ENCODE peak calls at places on chromosomes 4 and X, in five cellular contexts. U is H1, Y is GM12878, G is NT2/D1, V is HepG2. M is an unnamed sample.

GRCh38 chrX:31138124-31138523 is 66.3 kb upstream of the FTHL17 start:
- DNase-seq in V (no peak), G (no peak), U (no peak), Y (no peak), M (no peak)

GRCh38 chr4:114318309-114318708 is 280.3 kb upstream of the UGT8 start:
- DNase-seq in Y (no peak), U (no peak), G (no peak), V (peak), M (no peak)

GRCh38 chr4:15963568-15963967 is 593 bp upstream of the FGFBP2 start:
- DNase-seq in U (no peak), V (no peak), Y (no peak), G (no peak), M (no peak)

GRCh38 chr4:3123201-3123671 is 48.8 kb downstream of the HTT start:
- DNase-seq in V (no peak), G (no peak), Y (no peak), U (no peak), M (no peak)

GRCh38 chr4:951186-951585 is 18.9 kb downstream of the TMEM175 start:
- DNase-seq in V (no peak), G (no peak), Y (no peak), U (no peak), M (no peak)

GRCh38 chrX:8179653-8180052 is 8.6 kb upstream of the VCX2 start:
- DNase-seq in V (no peak), U (no peak), G (no peak), Y (no peak), M (no peak)

GRCh38 chr4:146458594-146458993 is 63.1 kb downstream of the SLC10A7 start:
- DNase-seq in V (no peak), G (no peak), Y (no peak), U (no peak), M (no peak)

GRCh38 chr4:64911846-64912245 is 502.6 kb upstream of the TECRL start:
- DNase-seq in U (peak), Y (no peak), V (no peak), G (peak), M (no peak)

GRCh38 chr4:183876268-183876934 is 28.7 kb upstream of the STOX2 start:
- DNase-seq in U (no peak), G (no peak), V (no peak), Y (no peak), M (peak)

GRCh38 chrX:20969565-20969964 is 404.7 kb upstream of the CNKSR2 start:
- DNase-seq in U (no peak), Y (no peak), G (no peak), V (no peak), M (no peak)

GRCh38 chr4:85127653-85128052 is 161.2 kb upstream of the WDFY3 start:
- DNase-seq in U (peak), Y (no peak), G (no peak), V (peak), M (peak)

DNA sequence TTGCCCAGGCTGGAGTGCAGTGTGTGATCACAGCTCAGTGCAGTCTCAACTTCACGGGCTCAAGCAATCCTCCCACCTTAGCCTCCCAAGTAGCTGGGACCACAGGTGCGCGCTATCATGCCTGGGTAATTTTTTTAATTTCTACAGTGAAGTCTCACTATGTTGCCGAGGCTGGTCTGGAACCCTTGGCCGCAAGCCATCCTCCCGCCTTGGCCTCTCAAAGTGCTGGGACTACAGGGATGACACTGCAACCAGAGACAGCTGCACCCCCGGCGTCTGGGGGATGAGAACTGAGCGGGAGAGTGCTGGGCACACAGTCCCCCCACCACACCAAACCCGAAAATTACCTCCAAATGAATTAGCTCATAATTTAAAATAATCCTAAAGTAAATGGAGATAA is 33.1 kb upstream of the GTPBP6 start:
- DNase-seq in U (no peak), Y (no peak), V (no peak), G (no peak), M (no peak)
- TF ChIP-seq SUZ12 in U (no peak), Y (no peak), V (no peak), G (no peak), M (no peak)

GRCh38 chr4:143336828-143337599 is at the start of gene GAB1:
- DNase-seq in U (no peak), G (peak), Y (no peak), V (peak), M (peak)
- TF ChIP-seq SUZ12 in U (no peak), G (no peak), Y (no peak), V (no peak), M (no peak)

DNA sequence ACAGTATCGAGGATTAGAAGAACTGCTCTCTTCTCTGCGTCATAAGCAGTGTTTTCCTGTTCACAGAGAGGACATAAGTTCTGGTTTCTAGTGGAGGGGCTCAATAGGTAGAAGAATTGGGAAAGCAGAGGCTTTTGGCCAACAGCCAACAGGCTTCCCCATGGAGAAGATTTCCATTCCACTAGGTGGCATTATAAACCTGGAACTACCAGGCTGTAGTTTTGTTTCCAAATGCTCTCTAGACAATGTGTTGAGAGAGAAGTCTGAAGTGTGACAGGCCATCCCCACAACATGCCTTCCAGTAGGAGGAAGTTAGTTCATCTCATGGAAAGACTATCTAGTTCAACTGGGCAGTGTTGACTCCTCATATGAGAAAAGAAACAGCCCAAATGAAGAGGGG is 63.8 kb upstream of the ANXA10 start:
- DNase-seq in U (no peak), V (peak), Y (no peak), G (no peak), M (peak)
- TF ChIP-seq SUZ12 in U (no peak), V (no peak), Y (no peak), G (no peak), M (no peak)

GRCh38 chrX:69036674-69037573 is 128.3 kb downstream of the PJA1 start:
- DNase-seq in Y (no peak), U (no peak), G (no peak), V (no peak), M (no peak)
- TF ChIP-seq SUZ12 in Y (no peak), U (no peak), G (no peak), V (no peak), M (no peak)

DNA sequence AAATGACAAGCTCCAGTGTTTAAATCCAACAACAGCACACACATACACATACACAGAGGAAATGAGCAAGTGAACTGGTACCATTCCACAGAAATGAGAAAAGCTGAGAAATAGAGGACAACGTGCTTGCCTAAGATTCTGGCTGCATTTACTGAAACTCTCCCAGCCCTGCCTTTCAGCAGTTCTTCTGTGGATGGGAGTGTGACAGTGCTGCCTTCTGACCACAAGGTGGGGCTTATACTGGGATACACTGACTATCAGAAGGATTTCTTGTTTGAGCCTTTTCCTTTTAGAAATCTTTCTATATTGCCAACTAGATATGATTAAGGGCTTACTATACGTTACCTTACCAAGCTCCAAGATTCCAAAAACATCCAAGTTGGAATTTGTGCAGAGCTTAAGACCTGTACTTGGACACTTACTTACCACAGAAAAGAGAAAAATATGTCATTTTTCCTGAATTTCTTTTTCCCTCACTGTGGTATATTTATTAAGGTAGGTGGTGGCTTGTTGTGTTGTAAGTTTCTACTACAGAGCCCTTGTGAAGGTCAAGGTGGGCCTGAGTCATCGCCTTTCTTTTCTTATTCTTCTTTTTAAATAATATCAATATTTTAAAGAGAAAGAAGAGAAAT is 10.7 kb upstream of the CXCL8 start:
- DNase-seq in U (no peak), Y (no peak), V (peak), G (no peak), M (peak)
- TF ChIP-seq SUZ12 in U (no peak), Y (no peak), V (no peak), G (no peak), M (no peak)

GRCh38 chrX:105664243-105664642 is 158.1 kb upstream of the NRK start:
- DNase-seq in U (no peak), V (no peak), Y (no peak), G (no peak), M (no peak)

GRCh38 chrX:105658136-105658535 is 164.2 kb upstream of the NRK start:
- DNase-seq in Y (no peak), V (no peak), U (no peak), G (no peak), M (no peak)

GRCh38 chrX:105662248-105662647 is 160.1 kb upstream of the NRK start:
- DNase-seq in Y (no peak), U (no peak), G (no peak), V (no peak), M (no peak)
- TF ChIP-seq SUZ12 in Y (no peak), U (no peak), G (no peak), V (no peak), M (no peak)

GRCh38 chr4:166021617-166022016 is 148.6 kb downstream of the TLL1 start:
- DNase-seq in Y (no peak), U (no peak), V (no peak), G (no peak), M (no peak)
- TF ChIP-seq SUZ12 in Y (no peak), U (no peak), V (no peak), G (no peak), M (no peak)

GRCh38 chrX:120242807-120243206 is 7.8 kb upstream of the ZBTB33 start:
- DNase-seq in Y (no peak), V (no peak), U (no peak), G (no peak), M (no peak)

GRCh38 chrX:120244395-120244734 is 6.2 kb upstream of the ZBTB33 start:
- DNase-seq in U (no peak), V (no peak), G (no peak), Y (no peak), M (no peak)

GRCh38 chrX:120236676-120237460 is 13.7 kb upstream of the ZBTB33 start:
- DNase-seq in Y (no peak), G (no peak), V (no peak), U (no peak), M (no peak)

GRCh38 chrX:120235284-120235683 is 15.3 kb upstream of the ZBTB33 start:
- DNase-seq in V (no peak), G (no peak), Y (no peak), U (no peak), M (no peak)

DNA sequence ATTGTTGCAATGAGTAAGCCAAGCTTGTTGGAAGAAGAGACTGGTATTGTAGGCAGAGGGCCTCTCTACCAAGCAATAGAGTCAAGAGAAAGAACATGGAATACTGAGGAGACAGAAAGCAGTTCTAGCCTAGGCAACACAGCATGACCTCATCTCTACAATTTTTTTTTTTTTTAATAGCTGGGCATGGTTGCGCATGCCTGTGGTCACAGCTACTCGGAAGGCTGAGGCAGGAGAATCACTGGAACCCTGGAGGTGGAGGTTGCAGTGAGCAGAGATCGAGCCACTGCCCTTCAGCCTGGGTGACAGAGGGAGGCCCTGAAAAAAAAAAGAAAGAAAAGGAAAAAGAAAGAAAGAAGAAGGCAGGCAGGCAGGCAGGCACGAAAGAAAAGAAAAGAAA is 11.7 kb upstream of the ZBTB33 start:
- DNase-seq in U (no peak), G (no peak), Y (no peak), V (no peak), M (no peak)
- TF ChIP-seq SUZ12 in U (no peak), G (no peak), Y (no peak), V (no peak), M (no peak)

DNA sequence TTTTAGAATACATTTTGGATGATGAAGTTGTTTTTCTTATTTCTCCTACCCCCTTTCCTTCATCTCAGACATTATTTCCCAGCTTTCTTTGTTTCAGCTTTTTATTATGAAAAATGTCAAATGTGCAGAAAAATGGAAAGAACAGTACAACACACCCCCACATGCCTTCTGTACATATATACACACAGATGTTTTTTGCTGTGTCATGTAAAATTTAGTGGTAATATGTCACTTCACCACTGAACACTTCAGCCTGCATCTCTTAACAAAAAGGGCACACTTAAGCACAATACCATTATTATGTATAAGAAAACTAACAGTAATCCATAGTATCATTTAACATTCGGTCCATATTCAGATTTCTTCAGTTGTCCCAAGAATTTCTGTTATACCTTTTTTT is 37.8 kb downstream of the OCRL start:
- DNase-seq in U (no peak), G (no peak), Y (no peak), V (no peak), M (no peak)
- TF ChIP-seq SUZ12 in U (no peak), G (no peak), Y (no peak), V (no peak), M (no peak)

GRCh38 chrX:47078129-47079043 is at the start of gene RGN:
- DNase-seq in G (no peak), V (peak), U (no peak), Y (no peak), M (no peak)
- TF ChIP-seq SUZ12 in G (no peak), V (no peak), U (no peak), Y (no peak), M (no peak)

M was measured in HEK293T.